ENCODE peak calls at places on chromosomes 12 and 14, in six cellular contexts. F is GM23338, E is lower lobe of right lung, B is tibial nerve, V is PC-3, P is heart right ventricle. M is an unnamed sample.

GRCh38 chr12:71755146-71755892 is 656 bp downstream of the RAB21 start:
- DNase-seq in F (peak; percentile 50), E (peak; percentile 67), B (no peak), V (peak; percentile 48), P (no peak), M (peak; percentile 84)

GRCh38 chr14:68279437-68279720 is 459.8 kb downstream of the RAD51B start:
- DNase-seq in F (no peak), E (no peak), B (no peak), V (no peak), P (no peak), M (no peak)

GRCh38 chr14:94887591-94887990 is 117.7 kb upstream of the GSC start:
- DNase-seq in F (no peak), E (no peak), B (no peak), V (no peak), P (no peak), M (no peak)

GRCh38 chr12:52278530-52278929 is 4.1 kb downstream of the KRT86 start:
- DNase-seq in F (peak; percentile 34), E (no peak), B (no peak), V (peak; percentile 66), P (no peak), M (no peak)

GRCh38 chr12:95624544-95624943 is 73.3 kb upstream of the USP44 start:
- DNase-seq in F (peak; percentile 57), E (no peak), B (no peak), V (no peak), P (no peak), M (peak; percentile 54)

GRCh38 chr12:132669166-132669879 is 17.8 kb downstream of the POLE start:
- DNase-seq in F (no peak), E (no peak), B (no peak), V (no peak), P (no peak), M (peak; percentile 8)

GRCh38 chr12:109714141-109714912 is 702 bp downstream of the FAM222A start:
- DNase-seq in F (peak; percentile 81), E (peak; percentile 77), B (no peak), V (peak; percentile 60), P (peak; percentile 72), M (no peak)

GRCh38 chr12:79366374-79366773 is 324.4 kb downstream of the PAWR start:
- DNase-seq in F (no peak), E (no peak), B (no peak), V (no peak), P (no peak), M (no peak)

GRCh38 chr12:95164656-95165055 is 52.6 kb downstream of the FGD6 start:
- DNase-seq in F (no peak), E (no peak), B (no peak), V (no peak), P (no peak), M (no peak)

GRCh38 chr14:71856199-71856919 is 75.9 kb upstream of the RGS6 start:
- DNase-seq in F (no peak), E (no peak), B (no peak), V (no peak), P (no peak), M (peak; percentile 48)

GRCh38 chr12:99444859-99445316 is 202.7 kb upstream of the GARIN6 start:
- DNase-seq in F (no peak), E (no peak), B (no peak), V (peak; percentile 78), P (no peak), M (peak; percentile 6)

GRCh38 chr12:106195638-106196037 is 52.2 kb downstream of the CKAP4 start:
- DNase-seq in F (no peak), E (no peak), B (peak; percentile 71), V (no peak), P (peak; percentile 52), M (no peak)

GRCh38 chr12:56590237-56590830 is 39.8 kb downstream of the BAZ2A start:
- DNase-seq in F (peak; percentile 67), E (no peak), B (no peak), V (peak; percentile 59), P (no peak), M (no peak)

GRCh38 chr12:14619731-14620501 is 52.2 kb upstream of the PLBD1 start:
- DNase-seq in F (no peak), E (no peak), B (no peak), V (no peak), P (no peak), M (no peak)

GRCh38 chr14:51929156-51929555 is 60.2 kb upstream of the RTRAF start:
- DNase-seq in F (no peak), E (no peak), B (no peak), V (no peak), P (no peak), M (no peak)

GRCh38 chr14:45491914-45492313 is 238.9 kb upstream of the MIS18BP1 start:
- DNase-seq in F (no peak), E (no peak), B (no peak), V (no peak), P (no peak), M (no peak)

GRCh38 chr12:24937553-24938244 is 11.2 kb downstream of the BCAT1 start:
- DNase-seq in F (no peak), E (no peak), B (no peak), V (no peak), P (no peak), M (no peak)

GRCh38 chr12:53418221-53418620 is 5.4 kb upstream of the AMHR2 start:
- DNase-seq in F (no peak), E (no peak), B (no peak), V (no peak), P (no peak), M (no peak)

GRCh38 chr14:52299692-52300278 is 14.3 kb upstream of the PTGER2 start:
- DNase-seq in F (peak; percentile 66), E (no peak), B (no peak), V (peak; percentile 80), P (no peak), M (peak; percentile 50)

GRCh38 chr12:124503305-124503704 is 64.1 kb downstream of the NCOR2 start:
- DNase-seq in F (no peak), E (no peak), B (no peak), V (no peak), P (no peak), M (no peak)

GRCh38 chr14:99481745-99482099 is 513 bp downstream of the CCNK start:
- DNase-seq in F (peak; percentile 33), E (no peak), B (no peak), V (peak; percentile 25), P (no peak), M (peak; percentile 55)

GRCh38 chr14:99522025-99522401 is 40.8 kb downstream of the CCNK start:
- DNase-seq in F (no peak), E (peak; percentile 39), B (no peak), V (no peak), P (no peak), M (no peak)

DNA sequence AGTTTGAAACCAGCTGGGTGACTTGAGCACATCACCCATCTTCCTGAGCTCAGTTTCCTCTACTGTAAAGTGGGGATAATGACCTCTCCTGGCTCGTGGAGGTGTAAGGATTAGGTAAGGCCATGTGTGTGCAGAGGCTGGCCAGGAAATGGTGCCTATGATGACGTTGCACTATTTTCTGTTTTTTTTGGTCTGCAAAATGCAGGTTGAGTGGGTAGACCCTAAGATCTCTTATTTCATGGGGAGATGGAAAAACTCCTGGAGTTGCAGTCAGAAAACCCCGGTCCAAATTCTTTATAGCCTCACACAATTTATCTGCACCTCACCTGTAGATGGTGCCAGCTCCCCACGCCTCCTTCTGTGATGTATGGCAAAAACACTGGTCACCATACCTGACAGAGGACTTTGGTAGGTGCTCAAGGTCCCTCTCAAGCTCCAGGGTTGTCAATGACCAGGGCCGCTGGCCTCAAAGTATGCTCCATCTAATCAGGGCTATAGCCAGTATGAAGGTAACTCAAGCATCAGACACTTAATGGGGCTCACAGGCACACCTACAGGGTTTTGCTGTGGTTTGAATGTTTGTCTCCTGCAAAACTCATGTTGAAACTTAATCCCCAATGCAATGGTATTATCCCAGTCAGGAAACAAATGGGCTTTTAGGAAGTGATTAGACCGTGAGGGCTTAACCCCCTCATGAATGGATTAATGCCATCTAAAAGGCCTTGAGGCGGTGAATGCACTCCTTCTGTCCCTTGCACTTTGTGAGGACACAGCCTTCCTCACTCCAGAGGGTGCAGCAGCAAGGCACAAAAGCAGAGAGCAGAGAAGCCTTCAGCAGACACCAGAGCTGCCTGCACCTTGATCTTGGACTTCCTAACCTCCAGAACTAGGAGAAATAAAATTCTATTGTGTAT is 17.6 kb downstream of the C14orf132 start:
- DNase-seq in F (peak; percentile 40), E (no peak), B (no peak), V (peak; percentile 55), P (no peak), M (peak; percentile 24)
- TF ChIP-seq CTCF in F (peak; percentile 34), E (no peak), B (no peak), V (peak; percentile 60), P (no peak), M (peak; percentile 55)

GRCh38 chr12:64475518-64475917 is 23.6 kb downstream of the TBK1 start:
- DNase-seq in F (no peak), E (no peak), B (no peak), V (no peak), P (no peak), M (no peak)

GRCh38 chr12:64470507-64470906 is 18.6 kb downstream of the TBK1 start:
- DNase-seq in F (no peak), E (no peak), B (no peak), V (no peak), P (no peak), M (no peak)

GRCh38 chr12:64469455-64470142 is 17.7 kb downstream of the TBK1 start:
- DNase-seq in F (no peak), E (no peak), B (no peak), V (no peak), P (no peak), M (no peak)

GRCh38 chr12:64476844-64477243 is 24.9 kb downstream of the TBK1 start:
- DNase-seq in F (no peak), E (no peak), B (no peak), V (no peak), P (no peak), M (no peak)

DNA sequence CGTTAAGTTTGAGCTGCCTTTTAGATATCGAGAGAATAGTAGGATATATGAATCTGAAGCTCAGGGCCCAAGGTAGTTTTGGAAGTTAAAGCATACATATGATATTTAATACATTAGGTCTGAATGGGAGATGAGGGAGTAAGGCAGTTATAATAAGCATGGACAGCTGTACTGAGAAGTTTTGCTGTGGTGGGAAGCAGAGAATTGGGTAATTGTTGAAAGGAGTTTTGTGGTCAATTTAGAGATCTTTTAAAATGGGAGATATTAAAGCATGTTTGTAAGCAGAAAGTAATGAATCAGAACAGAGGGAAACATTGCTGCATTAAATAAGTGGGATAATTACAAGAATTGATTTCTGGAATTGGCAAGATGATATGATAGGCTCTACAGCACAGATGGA is 21.3 kb downstream of the TBK1 start:
- DNase-seq in F (no peak), E (no peak), B (no peak), V (no peak), P (no peak), M (no peak)
- H3K36me3 ChIP-seq in F (peaks cover 28% of the 10 kb centered on the region), E (peaks cover 80% of the 10 kb centered on the region), B (peaks cover 10% of the 10 kb centered on the region), V (peaks cover 71% of the 10 kb centered on the region), P (peaks cover 86% of the 10 kb centered on the region), M (peaks cover 10% of the 10 kb centered on the region)

DNA sequence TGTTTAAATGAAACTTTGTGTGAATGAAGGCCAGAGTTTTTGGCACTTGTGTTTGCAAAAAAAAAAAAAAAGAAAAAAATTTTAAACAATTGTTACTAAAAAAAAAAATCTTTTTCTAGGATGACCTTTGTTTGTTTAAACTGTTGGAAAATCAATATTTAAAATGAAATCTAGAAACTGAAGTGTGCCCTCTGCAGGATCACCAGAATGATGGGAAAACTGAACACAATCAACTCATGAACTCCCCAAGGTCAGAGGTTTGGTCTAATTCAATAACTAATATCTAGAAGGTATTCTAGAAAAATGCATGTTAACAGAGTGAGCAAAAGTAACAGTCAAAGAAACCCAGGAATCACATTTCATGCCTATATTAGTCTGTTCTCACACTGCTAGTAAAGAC is 448.9 kb downstream of the FLRT2 start:
- DNase-seq in F (no peak), E (no peak), B (no peak), V (no peak), P (no peak), M (no peak)
- TF ChIP-seq CTCF in F (peak; percentile 12), E (no peak), B (no peak), V (peak; percentile 15), P (no peak), M (no peak)

GRCh38 chr12:7853557-7853956 is 19.2 kb downstream of the SLC2A14 start:
- DNase-seq in F (no peak), E (no peak), B (no peak), V (no peak), P (no peak), M (no peak)
- H3K36me3 ChIP-seq in F (no peaks in the 10 kb centered on the region), E (no peaks in the 10 kb centered on the region), B (no peaks in the 10 kb centered on the region), V (no peaks in the 10 kb centered on the region), P (no peaks in the 10 kb centered on the region), M (no peaks in the 10 kb centered on the region)